ENCODE peak calls at places on chromosomes 7 and 10, in five cellular contexts. F is HTR-8/SVneo, M is T1000, C is IMR-90, B is T-helper 1 cell. Y is an unnamed sample.
A peak's percentile ranks its signal among the peaks of the same experiment; 100 is the strongest.

GRCh38 chr7:130242198-130243014 is 24.3 kb upstream of the CPA2 start:
- DNase-seq in F (peak; percentile 50), M (peak; percentile 24), C (peak; percentile 82), B (no peak), Y (peak; percentile 27)

GRCh38 chr7:7276151-7276550 is 93.8 kb downstream of the C1GALT1 start:
- DNase-seq in F (no peak), M (no peak), C (no peak), B (no peak), Y (no peak)

GRCh38 chr10:74365109-74365508 is 214.1 kb downstream of the ADK start:
- DNase-seq in F (no peak), M (no peak), C (no peak), B (no peak), Y (no peak)

GRCh38 chr10:97532935-97533671 is 34.4 kb downstream of the UBTD1 start:
- DNase-seq in F (peak; percentile 41), M (peak; percentile 76), C (peak; percentile 61), B (no peak), Y (no peak)

GRCh38 chr10:101244321-101245050 is 15.2 kb upstream of the LBX1 start:
- DNase-seq in F (no peak), M (no peak), C (peak; percentile 88), B (no peak), Y (no peak)

GRCh38 chr10:88733215-88733614 is 26.6 kb upstream of the LIPN start:
- DNase-seq in F (no peak), M (no peak), C (no peak), B (no peak), Y (no peak)

GRCh38 chr7:109121599-109122300 is 552.1 kb downstream of the DNAJB9 start:
- DNase-seq in F (no peak), M (no peak), C (no peak), B (no peak), Y (no peak)

GRCh38 chr10:64773357-64773756 is 1252.2 kb downstream of the REEP3 start:
- DNase-seq in F (no peak), M (no peak), C (no peak), B (no peak), Y (no peak)

GRCh38 chr10:104299031-104299904 is 30.3 kb downstream of the GSTO2 start:
- DNase-seq in F (no peak), M (no peak), C (peak; percentile 94), B (no peak), Y (no peak)

GRCh38 chr7:7290429-7291122 is 108.2 kb downstream of the C1GALT1 start:
- DNase-seq in F (no peak), M (no peak), C (no peak), B (no peak), Y (no peak)

GRCh38 chr7:34486371-34486770 is 171.6 kb upstream of the NPSR1 start:
- DNase-seq in F (no peak), M (no peak), C (no peak), B (no peak), Y (no peak)

GRCh38 chr10:15585303-15585715 is 134.4 kb downstream of the ITGA8 start:
- DNase-seq in F (peak; percentile 56), M (no peak), C (peak; percentile 19), B (no peak), Y (peak; percentile 13)

GRCh38 chr10:81116201-81116600 is 578.5 kb downstream of the SH2D4B start:
- DNase-seq in F (no peak), M (peak; percentile 37), C (peak; percentile 4), B (no peak), Y (no peak)

GRCh38 chr7:66205736-66206080 is 574 bp downstream of the TPST1 start:
- DNase-seq in F (no peak), M (no peak), C (no peak), B (no peak), Y (no peak)

GRCh38 chr7:9091282-9091681 is 657.9 kb downstream of the NXPH1 start:
- DNase-seq in F (no peak), M (no peak), C (no peak), B (no peak), Y (no peak)

GRCh38 chr7:93307131-93307660 is 75.0 kb downstream of the VPS50 start:
- DNase-seq in F (no peak), M (no peak), C (peak; percentile 86), B (no peak), Y (no peak)

GRCh38 chr10:86139066-86139657 is 227.4 kb downstream of the GRID1 start:
- DNase-seq in F (peak; percentile 12), M (no peak), C (no peak), B (no peak), Y (no peak)

GRCh38 chr10:61640876-61641275 is 21.9 kb upstream of the CABCOCO1 start:
- DNase-seq in F (no peak), M (no peak), C (no peak), B (no peak), Y (no peak)

GRCh38 chr7:155231941-155232340 is 65.7 kb upstream of the INSIG1 start:
- DNase-seq in F (no peak), M (no peak), C (no peak), B (no peak), Y (no peak)

GRCh38 chr7:1678571-1679325 is 8.7 kb downstream of the ELFN1 start:
- DNase-seq in F (no peak), M (no peak), C (no peak), B (no peak), Y (no peak)

GRCh38 chr7:111439977-111440376 is 122.3 kb downstream of the IMMP2L start:
- DNase-seq in F (no peak), M (no peak), C (peak; percentile 13), B (no peak), Y (no peak)

GRCh38 chr7:125773113-125773800 is 843.6 kb upstream of the POT1 start:
- DNase-seq in F (no peak), M (no peak), C (no peak), B (no peak), Y (no peak)

GRCh38 chr10:72692057-72692891 is at the start of gene MCU:
- DNase-seq in F (no peak), M (peak; percentile 87), C (peak; percentile 37), B (peak; percentile 79), Y (peak; percentile 88)

GRCh38 chr10:600234-600633 is 89.2 kb downstream of the DIP2C start:
- DNase-seq in F (no peak), M (no peak), C (no peak), B (no peak), Y (no peak)

GRCh38 chr10:22250897-22251605 is 33.2 kb upstream of the EBLN1 start:
- DNase-seq in F (no peak), M (no peak), C (no peak), B (no peak), Y (no peak)

GRCh38 chr10:19111501-19112267 is 63.1 kb downstream of the MALRD1 start:
- DNase-seq in F (no peak), M (no peak), C (peak; percentile 55), B (no peak), Y (no peak)

GRCh38 chr7:3238525-3239210 is 62.4 kb upstream of the SDK1 start:
- DNase-seq in F (no peak), M (no peak), C (no peak), B (no peak), Y (no peak)

GRCh38 chr7:149196705-149197171 is 1.4 kb downstream of the ZNF282 start:
- DNase-seq in F (no peak), M (no peak), C (no peak), B (no peak), Y (no peak)

GRCh38 chr10:21083861-21084260 is 186.8 kb upstream of the NEBL start:
- DNase-seq in F (no peak), M (peak; percentile 18), C (no peak), B (no peak), Y (no peak)

GRCh38 chr7:131107343-131108211 is 220.1 kb upstream of the MKLN1 start:
- DNase-seq in F (peak; percentile 62), M (peak; percentile 15), C (peak; percentile 83), B (peak; percentile 45), Y (peak; percentile 75)

GRCh38 chr7:82810558-82811259 is 352.0 kb downstream of the PCLO start:
- DNase-seq in F (peak; percentile 15), M (no peak), C (peak; percentile 83), B (no peak), Y (no peak)

GRCh38 chr10:44030132-44030531 is 354.8 kb downstream of the CXCL12 start:
- DNase-seq in F (no peak), M (no peak), C (no peak), B (no peak), Y (no peak)

GRCh38 chr10:67808706-67809105 is 29.3 kb downstream of the DNAJC12 start:
- DNase-seq in F (no peak), M (no peak), C (no peak), B (no peak), Y (no peak)